ENCODE peak calls at places on chromosome 4, in five cellular contexts. Z is cardiac fibroblast, G is GM12865, L is OCI-LY7, W is AG10803. C is an unnamed sample.

GRCh38 chr4:105088110-105088879 is 58.4 kb upstream of the TET2 start:
- DNase-seq in L (no peak), W (peak; percentile 92), G (no peak), Z (peak; percentile 89), C (peak; percentile 68)

GRCh38 chr4:8250637-8251036 is 18.9 kb upstream of the HTRA3 start:
- DNase-seq in W (no peak), Z (no peak), G (no peak), L (no peak), C (no peak)

GRCh38 chr4:188433916-188434315 is 294.7 kb downstream of the TRIML1 start:
- DNase-seq in G (no peak), Z (no peak), L (no peak), W (no peak), C (no peak)

GRCh38 chr4:181219783-181220416 is 1023.3 kb upstream of the TENM3 start:
- DNase-seq in L (no peak), G (no peak), W (no peak), Z (no peak), C (no peak)

GRCh38 chr4:97457253-97457652 is 686.0 kb downstream of the STPG2 start:
- DNase-seq in L (no peak), Z (no peak), G (no peak), W (no peak), C (no peak)

GRCh38 chr4:150072906-150073714 is 5.1 kb upstream of the DCLK2 start:
- DNase-seq in Z (peak; percentile 92), W (peak; percentile 98), G (no peak), L (no peak), C (peak; percentile 96)

GRCh38 chr4:105895324-105895608 is at the start of gene NPNT:
- DNase-seq in W (no peak), G (peak; percentile 30), Z (no peak), L (no peak), C (no peak)

GRCh38 chr4:24793219-24794005 is 2.0 kb upstream of the SOD3 start:
- DNase-seq in Z (no peak), G (no peak), W (no peak), L (no peak), C (peak; percentile 50)

GRCh38 chr4:133402616-133403015 is 253.5 kb downstream of the PCDH10 start:
- DNase-seq in G (no peak), Z (no peak), W (no peak), L (no peak), C (peak; percentile 45)

GRCh38 chr4:83860200-83860599 is 324.3 kb downstream of the GPAT3 start:
- DNase-seq in G (no peak), W (no peak), Z (no peak), L (no peak), C (no peak)

GRCh38 chr4:931194-931959 is 739 bp downstream of the GAK start:
- DNase-seq in L (peak; percentile 11), G (peak; percentile 34), Z (peak; percentile 35), W (peak; percentile 54), C (peak; percentile 48)

GRCh38 chr4:1026115-1026514 is 14.7 kb downstream of the FGFRL1 start:
- DNase-seq in G (peak; percentile 61), L (peak; percentile 65), W (no peak), Z (no peak), C (peak; percentile 25)

GRCh38 chr4:97104006-97104405 is 1039.3 kb downstream of the STPG2 start:
- DNase-seq in L (no peak), W (no peak), G (no peak), Z (no peak), C (peak; percentile 2)

GRCh38 chr4:179893967-179894590 is 2349.1 kb upstream of the TENM3 start:
- DNase-seq in Z (no peak), G (no peak), L (no peak), W (no peak), C (no peak)

GRCh38 chr4:136283973-136284372 is 1248.3 kb downstream of the PCDH18 start:
- DNase-seq in W (no peak), G (no peak), Z (no peak), L (no peak), C (no peak)

GRCh38 chr4:26206339-26206738 is 114.5 kb upstream of the RBPJ start:
- DNase-seq in L (no peak), G (no peak), W (peak; percentile 88), Z (peak; percentile 91), C (peak; percentile 95)

GRCh38 chr4:155705664-155706063 is 39.0 kb downstream of the GUCY1A1 start:
- DNase-seq in W (no peak), L (no peak), G (peak; percentile 8), Z (peak; percentile 60), C (peak; percentile 79)

GRCh38 chr4:177401658-177402273 is 40.5 kb downstream of the AGA start:
- DNase-seq in L (no peak), Z (no peak), W (no peak), G (no peak), C (no peak)

GRCh38 chr4:26032142-26032541 is 118.1 kb downstream of the SMIM20 start:
- DNase-seq in G (no peak), Z (no peak), W (peak; percentile 78), L (no peak), C (peak; percentile 40)

GRCh38 chr4:153594208-153594607 is 89.9 kb upstream of the TLR2 start:
- DNase-seq in L (no peak), G (no peak), W (peak; percentile 61), Z (peak; percentile 67), C (peak; percentile 82)

GRCh38 chr4:1759818-1760223 is 33.3 kb upstream of the FGFR3 start:
- DNase-seq in G (no peak), L (no peak), W (no peak), Z (no peak), C (no peak)

GRCh38 chr4:66372706-66373105 is 702.4 kb upstream of the EPHA5 start:
- DNase-seq in W (no peak), L (no peak), G (no peak), Z (peak; percentile 58), C (no peak)

DNA sequence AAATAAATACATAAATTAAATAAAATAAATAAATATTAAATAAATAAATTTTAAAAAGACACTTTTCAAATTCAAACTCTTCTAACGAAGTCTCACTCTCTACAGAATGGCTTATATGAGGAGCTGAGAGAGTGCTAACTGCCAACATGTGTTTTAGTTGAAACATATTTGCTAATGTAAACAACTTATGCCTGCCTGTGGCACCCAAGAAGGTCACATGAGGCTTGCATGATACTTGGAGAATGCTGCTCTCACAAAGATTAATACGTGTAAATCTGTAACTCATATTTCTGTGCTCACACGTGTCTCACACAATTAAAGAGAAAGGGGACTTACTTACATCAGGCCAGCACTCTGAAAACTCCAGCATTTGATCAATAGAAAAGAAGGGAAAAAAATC is 43.2 kb upstream of the PITX2 start:
- DNase-seq in Z (no peak), G (no peak), W (peak; percentile 18), L (no peak), C (no peak)
- H3K4me3 ChIP-seq in Z (no peak overlapping the region), G (no peak overlapping the region), W (no peak overlapping the region), L (no peak overlapping the region), C (no peak overlapping the region)

DNA sequence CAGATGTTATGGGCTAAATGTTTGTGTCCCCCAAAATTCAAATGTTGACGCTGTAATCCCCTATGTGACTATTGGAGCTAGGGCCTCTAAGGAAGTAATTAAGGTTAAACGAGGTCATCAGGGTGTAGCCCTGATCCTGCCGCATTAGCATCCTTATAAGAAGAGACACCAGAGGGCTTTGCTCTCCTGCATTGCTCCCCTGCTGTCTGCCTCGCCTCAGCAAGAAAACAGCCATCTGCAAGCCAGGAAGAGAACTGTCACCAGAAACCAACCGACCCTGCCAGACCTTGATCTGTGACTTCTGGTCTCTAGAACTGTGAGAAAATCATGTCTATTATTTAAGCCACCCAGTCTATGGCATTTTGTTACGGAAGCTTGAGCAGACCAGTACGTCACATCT is 331.9 kb downstream of the DCTD start:
- DNase-seq in G (no peak), L (no peak), Z (no peak), W (no peak), C (no peak)
- TF ChIP-seq CTCF in G (no peak), L (no peak), Z (no peak), W (no peak), C (no peak)

GRCh38 chr4:76212301-76212700 is 1.3 kb downstream of the SCARB2 start:
- DNase-seq in Z (no peak), G (no peak), W (no peak), L (no peak), C (no peak)
- H3K4me3 ChIP-seq in Z (peak overlapping the region; percentile 84), G (no peak overlapping the region), W (peak overlapping the region; percentile 85), L (no peak overlapping the region), C (peak overlapping the region; percentile 93)

DNA sequence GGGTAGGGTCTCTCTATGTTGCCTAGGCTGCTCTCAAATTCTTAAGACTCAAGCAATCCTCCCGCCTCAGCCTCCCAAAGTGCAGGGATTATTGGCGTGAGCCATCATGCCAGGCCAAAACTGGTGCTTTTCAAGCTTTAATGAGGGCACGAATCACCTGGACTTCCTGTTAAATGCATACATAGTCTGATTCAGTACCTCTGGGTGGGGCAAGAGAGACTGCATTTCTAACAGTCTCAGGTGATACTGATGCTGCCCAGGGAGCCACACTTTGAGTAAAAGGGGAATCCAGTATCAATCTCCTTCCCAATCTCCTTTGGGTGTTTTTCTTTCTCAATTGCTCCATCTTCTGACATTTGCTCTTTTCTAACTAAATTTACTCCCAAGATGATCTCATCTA is 96.5 kb downstream of the SH3RF1 start:
- DNase-seq in Z (no peak), W (no peak), L (no peak), G (no peak), C (no peak)
- TF ChIP-seq CTCF in Z (no peak), W (no peak), L (no peak), G (no peak), C (no peak)

GRCh38 chr4:16225681-16225995 is 633 bp downstream of the TAPT1 start:
- DNase-seq in G (no peak), W (no peak), Z (peak; percentile 13), L (no peak), C (peak; percentile 14)

GRCh38 chr4:16225139-16225538 is 1.1 kb downstream of the TAPT1 start:
- DNase-seq in G (peak; percentile 42), L (peak; percentile 65), W (peak; percentile 57), Z (peak; percentile 48), C (peak; percentile 58)

GRCh38 chr4:16224264-16224663 is 2.0 kb downstream of the TAPT1 start:
- DNase-seq in Z (no peak), W (no peak), L (no peak), G (no peak), C (no peak)

GRCh38 chr4:16225996-16226815 is at the start of gene TAPT1:
- DNase-seq in L (peak; percentile 81), G (peak; percentile 80), W (peak; percentile 67), Z (peak; percentile 72), C (peak; percentile 60)

GRCh38 chr4:16224669-16225068 is 1.6 kb downstream of the TAPT1 start:
- DNase-seq in W (no peak), L (no peak), Z (no peak), G (no peak), C (no peak)
- H3K4me3 ChIP-seq in W (peak overlapping the region; percentile 85), L (peak overlapping the region; percentile 71), Z (no peak overlapping the region), G (peak overlapping the region; percentile 99), C (no peak overlapping the region)

DNA sequence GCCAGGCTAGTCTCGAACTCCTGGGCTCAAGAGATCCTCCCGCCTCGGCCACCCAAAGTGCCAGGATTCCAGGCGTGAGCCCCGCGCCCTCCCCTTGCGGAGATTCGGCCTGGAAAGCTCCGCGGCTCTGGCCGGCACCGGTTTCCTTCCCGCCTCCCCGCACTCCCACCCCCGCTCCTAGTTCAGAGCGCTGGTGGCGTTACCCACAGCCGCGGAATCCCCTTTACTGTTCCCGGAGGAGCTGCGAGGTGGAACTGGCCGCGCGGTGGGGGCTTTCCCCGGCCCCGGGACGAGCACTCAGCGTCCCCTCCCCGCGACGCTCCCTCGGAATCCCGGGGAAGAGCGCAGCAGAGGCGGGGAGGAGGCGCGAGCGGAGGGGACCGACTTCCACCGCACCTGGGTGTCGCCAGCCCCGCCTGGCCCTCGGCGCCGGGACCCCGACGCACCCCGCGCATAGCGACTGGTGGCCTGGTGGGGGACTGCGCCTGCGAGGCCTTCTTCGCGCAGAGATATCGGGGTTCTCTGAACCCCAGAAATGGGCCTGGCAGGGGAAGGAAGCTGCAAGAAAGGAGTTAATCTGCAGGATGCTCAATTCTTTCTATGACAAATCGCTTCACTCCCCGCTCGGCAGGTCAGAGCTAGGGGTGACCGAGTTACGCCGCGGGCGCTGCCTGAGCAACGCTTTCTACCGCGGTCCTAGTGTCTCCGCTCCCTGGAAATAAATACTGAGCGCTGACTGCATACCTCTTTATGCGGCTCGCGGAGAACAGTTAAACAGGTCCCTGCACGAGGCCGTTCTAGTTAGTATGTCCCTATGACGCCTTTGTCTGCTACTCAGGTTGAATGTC is 14.6 kb upstream of the SLC25A4 start:
- DNase-seq in W (no peak), Z (no peak), L (no peak), G (no peak), C (peak; percentile 14)
- TF ChIP-seq CTCF in W (no peak), Z (no peak), L (no peak), G (no peak), C (no peak)